ENCODE peak calls at places on chromosomes 5 and 9, in eight cellular contexts. N is psoas muscle; L is left ventricle myocardium inferior; K is naive thymus-derived CD4-positive, alpha-beta T cell; X is pancreas; P is adipocyte; T is kidney epithelial cell; B is cardiac muscle cell. F is an unnamed sample.

GRCh38 chr5:147835386-147835798 is 3.9 kb upstream of the SPINK1 start:
- DNase-seq in T (no peak), N (no peak), P (peak; percentile 23), K (no peak), L (no peak), B (no peak), X (no peak), F (no peak)

GRCh38 chr5:134463176-134463720 is 51.6 kb upstream of the CDKN2AIPNL start:
- DNase-seq in X (no peak), K (no peak), T (no peak), L (no peak), B (no peak), N (peak; percentile 31), P (no peak), F (no peak)

GRCh38 chr5:11222169-11222568 is 461.1 kb upstream of the DAP start:
- DNase-seq in P (no peak), L (no peak), K (no peak), N (no peak), X (no peak), B (no peak), T (no peak), F (no peak)

GRCh38 chr5:138668981-138669380 is 84.2 kb upstream of the CTNNA1 start:
- DNase-seq in L (no peak), T (no peak), K (no peak), P (no peak), N (no peak), X (no peak), B (no peak), F (no peak)

GRCh38 chr5:140402258-140403074 is 833 bp downstream of the ANKHD1 start:
- DNase-seq in N (peak; percentile 67), K (peak; percentile 47), X (peak; percentile 52), L (peak; percentile 37), P (peak; percentile 68), B (peak; percentile 78), T (no peak), F (peak; percentile 75)

GRCh38 chr9:119836036-119836435 is 466.8 kb upstream of the BRINP1 start:
- DNase-seq in K (no peak), L (no peak), X (no peak), B (peak; percentile 17), P (no peak), N (no peak), T (no peak), F (peak; percentile 13)

GRCh38 chr5:40755093-40755406 is 711 bp downstream of the TTC33 start:
- DNase-seq in L (peak; percentile 64), B (peak; percentile 79), X (peak; percentile 60), T (peak; percentile 60), N (peak; percentile 70), P (peak; percentile 92), K (peak; percentile 64), F (peak; percentile 92)

GRCh38 chr5:95759634-95760033 is 28.5 kb downstream of the RHOBTB3 start:
- DNase-seq in B (no peak), T (peak; percentile 54), P (peak; percentile 69), X (no peak), L (no peak), N (no peak), K (no peak), F (peak; percentile 59)

GRCh38 chr9:14687042-14687719 is 6.1 kb downstream of the ZDHHC21 start:
- DNase-seq in T (no peak), X (no peak), L (no peak), N (no peak), K (no peak), B (no peak), P (peak; percentile 42), F (no peak)

GRCh38 chr9:18438300-18438925 is 35.5 kb upstream of the ADAMTSL1 start:
- DNase-seq in T (no peak), B (peak; percentile 37), X (no peak), L (peak; percentile 38), N (peak; percentile 54), K (no peak), P (peak; percentile 80), F (peak; percentile 86)

GRCh38 chr5:125464847-125465432 is 718.5 kb upstream of the ZNF608 start:
- DNase-seq in K (no peak), T (no peak), L (no peak), N (no peak), B (no peak), P (no peak), X (no peak), F (no peak)

GRCh38 chr9:119375892-119376291 is 6.7 kb upstream of the BRINP1 start:
- DNase-seq in T (no peak), N (no peak), B (peak; percentile 72), X (no peak), K (no peak), L (no peak), P (peak; percentile 9), F (peak; percentile 70)

GRCh38 chr9:95940265-95940664 is 64.8 kb downstream of the ERCC6L2 start:
- DNase-seq in K (no peak), L (no peak), B (no peak), N (no peak), T (no peak), P (peak; percentile 1), X (no peak), F (no peak)
- H3K36me3 ChIP-seq in K (peaks cover 4% of the 10 kb centered on the region), L (peaks cover 82% of the 10 kb centered on the region), B (peaks cover 32% of the 10 kb centered on the region), N (no peaks in the 10 kb centered on the region), T (peaks cover 2% of the 10 kb centered on the region), P (peaks cover 61% of the 10 kb centered on the region), X (peaks cover 5% of the 10 kb centered on the region), F (peaks cover 62% of the 10 kb centered on the region)

DNA sequence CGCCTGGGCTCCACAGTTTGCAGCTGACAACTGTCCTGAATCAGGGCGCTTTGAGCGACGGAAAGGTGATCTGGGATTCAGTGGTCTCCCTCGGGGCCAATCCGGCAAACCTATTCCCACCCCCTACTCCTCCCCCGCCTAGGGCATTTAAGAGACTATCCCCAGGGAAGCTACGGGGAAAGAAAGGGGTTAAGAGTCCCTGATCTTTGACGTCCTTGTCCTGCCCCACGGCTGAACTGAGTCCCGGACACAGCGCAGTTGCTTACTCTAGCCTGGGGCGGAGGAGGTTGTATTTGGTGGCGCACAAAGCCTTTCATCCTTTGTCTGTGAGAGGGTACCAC is 3.4 kb downstream of the RORB start:
- DNase-seq in X (no peak), L (no peak), T (no peak), N (no peak), P (no peak), K (no peak), B (peak; percentile 14), F (no peak)
- H3K4me3 ChIP-seq in X (peak overlapping the region; percentile 57), L (peak overlapping the region; percentile 76), T (no peak overlapping the region), N (peak overlapping the region; percentile 75), P (peak overlapping the region; percentile 98), K (no peak overlapping the region), B (no peak overlapping the region), F (no peak overlapping the region)

DNA sequence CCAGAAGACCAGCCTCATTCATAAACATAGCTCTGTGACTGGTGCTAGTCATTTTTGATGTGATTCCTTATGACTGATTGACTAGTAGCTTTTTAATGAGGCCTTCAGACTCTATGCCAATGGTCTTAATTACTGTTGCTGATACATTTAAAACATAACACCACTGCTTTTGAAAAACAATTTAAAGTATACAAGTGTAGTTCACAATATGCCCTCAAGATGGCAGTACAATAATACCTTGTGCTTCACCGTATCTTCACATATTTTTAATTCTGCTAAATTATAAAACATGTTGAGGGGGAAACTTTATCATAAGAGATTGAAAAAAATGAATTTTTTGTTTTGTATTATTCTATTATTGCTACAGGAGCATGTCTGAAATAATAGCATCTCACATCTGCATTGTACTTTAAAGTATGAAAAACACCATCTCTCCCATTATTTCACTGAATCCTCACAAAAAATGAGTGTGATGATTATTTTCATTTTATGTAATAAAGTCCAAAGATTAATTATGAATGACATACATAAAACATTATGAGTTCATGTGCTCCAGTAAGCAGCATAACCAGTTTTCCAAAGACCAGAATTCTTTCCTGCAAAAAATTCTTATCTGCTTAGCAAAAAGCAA is 55.1 kb upstream of the SHISAL2B start:
- DNase-seq in P (peak; percentile 76), K (peak; percentile 32), T (no peak), B (peak; percentile 42), L (no peak), X (no peak), N (no peak), F (no peak)
- H3K36me3 ChIP-seq in P (no peaks in the 10 kb centered on the region), K (no peaks in the 10 kb centered on the region), T (no peaks in the 10 kb centered on the region), B (no peaks in the 10 kb centered on the region), L (no peaks in the 10 kb centered on the region), X (no peaks in the 10 kb centered on the region), N (no peaks in the 10 kb centered on the region), F (no peaks in the 10 kb centered on the region)

GRCh38 chr9:113151696-113152630 is 1.2 kb downstream of the SLC31A2 start:
- DNase-seq in B (no peak), K (no peak), X (no peak), N (no peak), T (no peak), L (peak; percentile 29), P (no peak), F (no peak)
- H3K4me3 ChIP-seq in B (peak overlapping the region; percentile 90), K (peak overlapping the region; percentile 78), X (peak overlapping the region; percentile 86), N (peak overlapping the region; percentile 84), T (peak overlapping the region; percentile 71), L (peak overlapping the region; percentile 89), P (peak overlapping the region; percentile 91), F (peak overlapping the region; percentile 83)

GRCh38 chr5:1808466-1808865 is 7.3 kb downstream of the NDUFS6 start:
- DNase-seq in X (no peak), K (no peak), L (no peak), B (no peak), T (no peak), N (no peak), P (peak; percentile 35), F (no peak)
- H3K36me3 ChIP-seq in X (peaks cover 20% of the 10 kb centered on the region), K (peaks cover 9% of the 10 kb centered on the region), L (peaks cover 91% of the 10 kb centered on the region), B (peaks cover 49% of the 10 kb centered on the region), T (no peaks in the 10 kb centered on the region), N (peaks cover 2% of the 10 kb centered on the region), P (peaks cover 91% of the 10 kb centered on the region), F (peaks cover 21% of the 10 kb centered on the region)

GRCh38 chr9:74322661-74323314 is 174.3 kb upstream of the RORB start:
- DNase-seq in L (no peak), X (no peak), N (no peak), P (no peak), K (no peak), T (no peak), B (no peak), F (no peak)
- H3K4me3 ChIP-seq in L (no peak overlapping the region), X (no peak overlapping the region), N (no peak overlapping the region), P (no peak overlapping the region), K (no peak overlapping the region), T (no peak overlapping the region), B (no peak overlapping the region), F (no peak overlapping the region)

DNA sequence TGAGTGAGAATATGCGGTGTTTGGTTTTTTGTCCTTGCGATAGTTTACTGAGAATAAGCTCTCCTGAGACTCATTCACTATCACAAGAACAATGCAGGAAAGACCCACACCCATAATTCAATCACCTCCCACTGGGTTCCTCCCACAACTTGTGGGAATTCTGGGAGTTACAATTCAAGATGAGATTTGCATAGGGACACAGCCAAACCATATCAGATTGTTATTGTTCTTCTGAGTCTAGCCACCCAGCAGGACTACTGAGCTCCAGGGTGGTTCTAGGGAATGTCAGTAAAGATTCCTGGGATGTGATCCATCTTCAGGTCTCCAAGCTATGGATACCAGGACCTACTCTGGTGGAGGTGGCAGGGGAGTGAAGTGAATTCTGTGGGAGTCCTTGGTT is 2075.1 kb upstream of the CDH9 start:
- DNase-seq in N (no peak), X (no peak), P (no peak), L (no peak), K (no peak), B (no peak), T (no peak), F (no peak)
- H3K36me3 ChIP-seq in N (no peaks in the 10 kb centered on the region), X (no peaks in the 10 kb centered on the region), P (no peaks in the 10 kb centered on the region), L (no peaks in the 10 kb centered on the region), K (no peaks in the 10 kb centered on the region), B (no peaks in the 10 kb centered on the region), T (no peaks in the 10 kb centered on the region), F (no peaks in the 10 kb centered on the region)

F was measured in SJCRH30.